ENCODE peak calls at places on chromosomes 16 and 17, in nine cellular contexts. One of them, this sample, is unnamed.

GRCh38 chr17:4859816-4860625 is 26.9 kb downstream of the MINK1 start:
- DNase-seq in NCI-H1105: no peak
- DNase-seq in left lobe of liver: no peak
- DNase-seq in T-cell: no peak
- DNase-seq in NT2/D1: no peak
- DNase-seq in GM18507: no peak
- DNase-seq in CD4-positive, CD25-positive, alpha-beta regulatory T cell: no peak
- DNase-seq in heart left ventricle: no peak
- DNase-seq in T-helper 9 cell: no peak
- DNase-seq in this sample: no peak

GRCh38 chr16:66623755-66624154 is 19.3 kb downstream of the CMTM3 start:
- DNase-seq in NCI-H1105: no peak
- DNase-seq in left lobe of liver: no peak
- DNase-seq in T-cell: no peak
- DNase-seq in NT2/D1: no peak
- DNase-seq in GM18507: no peak
- DNase-seq in CD4-positive, CD25-positive, alpha-beta regulatory T cell: no peak
- DNase-seq in heart left ventricle: no peak
- DNase-seq in T-helper 9 cell: no peak
- DNase-seq in this sample: no peak

GRCh38 chr17:75105269-75106080 is 4.3 kb upstream of the ARMC7 start:
- DNase-seq in NCI-H1105: peak
- DNase-seq in left lobe of liver: no peak
- DNase-seq in T-cell: no peak
- DNase-seq in NT2/D1: no peak
- DNase-seq in GM18507: no peak
- DNase-seq in CD4-positive, CD25-positive, alpha-beta regulatory T cell: no peak
- DNase-seq in heart left ventricle: no peak
- DNase-seq in T-helper 9 cell: no peak
- DNase-seq in this sample: peak

GRCh38 chr16:85856585-85856984 is 42.4 kb upstream of the IRF8 start:
- DNase-seq in NCI-H1105: no peak
- DNase-seq in left lobe of liver: peak
- DNase-seq in T-cell: no peak
- DNase-seq in NT2/D1: no peak
- DNase-seq in GM18507: no peak
- DNase-seq in CD4-positive, CD25-positive, alpha-beta regulatory T cell: no peak
- DNase-seq in heart left ventricle: no peak
- DNase-seq in T-helper 9 cell: no peak
- DNase-seq in this sample: no peak

GRCh38 chr17:82674656-82675475 is 23.6 kb downstream of the RAB40B start:
- DNase-seq in NCI-H1105: no peak
- DNase-seq in left lobe of liver: no peak
- DNase-seq in T-cell: no peak
- DNase-seq in NT2/D1: no peak
- DNase-seq in GM18507: no peak
- DNase-seq in CD4-positive, CD25-positive, alpha-beta regulatory T cell: no peak
- DNase-seq in heart left ventricle: no peak
- DNase-seq in T-helper 9 cell: no peak
- DNase-seq in this sample: no peak

GRCh38 chr16:54199486-54200160 is 87.0 kb downstream of the IRX3 start:
- DNase-seq in NCI-H1105: no peak
- DNase-seq in left lobe of liver: no peak
- DNase-seq in T-cell: no peak
- DNase-seq in NT2/D1: no peak
- DNase-seq in GM18507: no peak
- DNase-seq in CD4-positive, CD25-positive, alpha-beta regulatory T cell: no peak
- DNase-seq in heart left ventricle: no peak
- DNase-seq in T-helper 9 cell: no peak
- DNase-seq in this sample: no peak

GRCh38 chr16:71811261-71811803 is 2.7 kb upstream of the AP1G1 start:
- DNase-seq in NCI-H1105: no peak
- DNase-seq in left lobe of liver: no peak
- DNase-seq in T-cell: no peak
- DNase-seq in NT2/D1: no peak
- DNase-seq in GM18507: no peak
- DNase-seq in CD4-positive, CD25-positive, alpha-beta regulatory T cell: no peak
- DNase-seq in heart left ventricle: no peak
- DNase-seq in T-helper 9 cell: no peak
- DNase-seq in this sample: no peak

GRCh38 chr17:9022553-9023388 is 1.5 kb downstream of the NTN1 start:
- DNase-seq in NCI-H1105: peak
- DNase-seq in left lobe of liver: peak
- DNase-seq in T-cell: no peak
- DNase-seq in NT2/D1: no peak
- DNase-seq in GM18507: no peak
- DNase-seq in CD4-positive, CD25-positive, alpha-beta regulatory T cell: no peak
- DNase-seq in heart left ventricle: peak
- DNase-seq in T-helper 9 cell: no peak
- DNase-seq in this sample: peak

GRCh38 chr16:5516115-5516514 is 418.5 kb upstream of the EEF2KMT start:
- DNase-seq in NCI-H1105: no peak
- DNase-seq in left lobe of liver: no peak
- DNase-seq in T-cell: no peak
- DNase-seq in NT2/D1: no peak
- DNase-seq in GM18507: no peak
- DNase-seq in CD4-positive, CD25-positive, alpha-beta regulatory T cell: no peak
- DNase-seq in heart left ventricle: no peak
- DNase-seq in T-helper 9 cell: no peak
- DNase-seq in this sample: no peak

GRCh38 chr16:24769806-24770205 is 40.4 kb downstream of the TNRC6A start:
- DNase-seq in NCI-H1105: no peak
- DNase-seq in left lobe of liver: no peak
- DNase-seq in T-cell: no peak
- DNase-seq in NT2/D1: no peak
- DNase-seq in GM18507: no peak
- DNase-seq in CD4-positive, CD25-positive, alpha-beta regulatory T cell: no peak
- DNase-seq in heart left ventricle: no peak
- DNase-seq in T-helper 9 cell: no peak
- DNase-seq in this sample: peak

GRCh38 chr17:48608494-48608834 is 2.4 kb downstream of the HOXB7 start:
- DNase-seq in NCI-H1105: no peak
- DNase-seq in left lobe of liver: no peak
- DNase-seq in T-cell: no peak
- DNase-seq in NT2/D1: no peak
- DNase-seq in GM18507: no peak
- DNase-seq in CD4-positive, CD25-positive, alpha-beta regulatory T cell: no peak
- DNase-seq in heart left ventricle: no peak
- DNase-seq in T-helper 9 cell: no peak
- DNase-seq in this sample: no peak

GRCh38 chr17:77869041-77869595 is 89.4 kb upstream of the TNRC6C start:
- DNase-seq in NCI-H1105: no peak
- DNase-seq in left lobe of liver: no peak
- DNase-seq in T-cell: no peak
- DNase-seq in NT2/D1: no peak
- DNase-seq in GM18507: no peak
- DNase-seq in CD4-positive, CD25-positive, alpha-beta regulatory T cell: no peak
- DNase-seq in heart left ventricle: no peak
- DNase-seq in T-helper 9 cell: no peak
- DNase-seq in this sample: no peak

GRCh38 chr17:38885728-38886642 is 16.1 kb downstream of the LASP1 start:
- DNase-seq in NCI-H1105: no peak
- DNase-seq in left lobe of liver: no peak
- DNase-seq in T-cell: no peak
- DNase-seq in NT2/D1: no peak
- DNase-seq in GM18507: no peak
- DNase-seq in CD4-positive, CD25-positive, alpha-beta regulatory T cell: no peak
- DNase-seq in heart left ventricle: no peak
- DNase-seq in T-helper 9 cell: no peak
- DNase-seq in this sample: peak

GRCh38 chr16:11252482-11252931 is 3.5 kb downstream of the SOCS1 start:
- DNase-seq in NCI-H1105: no peak
- DNase-seq in left lobe of liver: no peak
- DNase-seq in T-cell: no peak
- DNase-seq in NT2/D1: no peak
- DNase-seq in GM18507: no peak
- DNase-seq in CD4-positive, CD25-positive, alpha-beta regulatory T cell: no peak
- DNase-seq in heart left ventricle: no peak
- DNase-seq in T-helper 9 cell: no peak
- DNase-seq in this sample: no peak

GRCh38 chr16:5466551-5466950 is 369.0 kb upstream of the EEF2KMT start:
- DNase-seq in NCI-H1105: no peak
- DNase-seq in left lobe of liver: no peak
- DNase-seq in T-cell: no peak
- DNase-seq in NT2/D1: no peak
- DNase-seq in GM18507: no peak
- DNase-seq in CD4-positive, CD25-positive, alpha-beta regulatory T cell: no peak
- DNase-seq in heart left ventricle: no peak
- DNase-seq in T-helper 9 cell: no peak
- DNase-seq in this sample: no peak

GRCh38 chr16:31093132-31093703 is 1.4 kb downstream of the VKORC1 start:
- DNase-seq in NCI-H1105: peak
- DNase-seq in left lobe of liver: peak
- DNase-seq in T-cell: no peak
- DNase-seq in NT2/D1: no peak
- DNase-seq in GM18507: no peak
- DNase-seq in CD4-positive, CD25-positive, alpha-beta regulatory T cell: no peak
- DNase-seq in heart left ventricle: no peak
- DNase-seq in T-helper 9 cell: no peak
- DNase-seq in this sample: no peak

GRCh38 chr17:36578671-36579070 is 13.0 kb upstream of the DHRS11 start:
- DNase-seq in NCI-H1105: no peak
- DNase-seq in left lobe of liver: no peak
- DNase-seq in T-cell: no peak
- DNase-seq in NT2/D1: no peak
- DNase-seq in GM18507: no peak
- DNase-seq in CD4-positive, CD25-positive, alpha-beta regulatory T cell: no peak
- DNase-seq in heart left ventricle: no peak
- DNase-seq in T-helper 9 cell: no peak
- DNase-seq in this sample: no peak

GRCh38 chr17:8753136-8753975 is 5.0 kb downstream of the SPDYE4 start:
- DNase-seq in NCI-H1105: no peak
- DNase-seq in left lobe of liver: no peak
- DNase-seq in T-cell: no peak
- DNase-seq in NT2/D1: no peak
- DNase-seq in GM18507: no peak
- DNase-seq in CD4-positive, CD25-positive, alpha-beta regulatory T cell: no peak
- DNase-seq in heart left ventricle: no peak
- DNase-seq in T-helper 9 cell: no peak
- DNase-seq in this sample: no peak

This sample was measured in fibroblast of lung.